ENCODE peak calls at places on chromosomes 2 and 18, in four cellular contexts. A is cardiac muscle cell, Z is HCT116, U is fibroblast of lung. R is an unnamed sample.
A peak's percentile ranks its signal among the peaks of the same experiment; 100 is the strongest.

GRCh38 chr2:20646446-20646845 is 4.5 kb downstream of the HS1BP3 start:
- DNase-seq in A (no peak), Z (no peak), U (no peak), R (peak; percentile 44)

GRCh38 chr2:171432969-171433762 is 624 bp downstream of the METTL8 start:
- DNase-seq in A (peak; percentile 34), Z (peak; percentile 63), U (peak; percentile 35), R (peak; percentile 20)

GRCh38 chr2:233919938-233920337 is 2.8 kb downstream of the TRPM8 start:
- DNase-seq in A (no peak), Z (no peak), U (peak; percentile 12), R (no peak)

GRCh38 chr2:45578056-45578843 is 32.8 kb downstream of the SRBD1 start:
- DNase-seq in A (peak; percentile 21), Z (no peak), U (peak; percentile 72), R (no peak)

GRCh38 chr2:88471083-88471942 is 18.8 kb upstream of the FOXI3 start:
- DNase-seq in A (no peak), Z (no peak), U (no peak), R (no peak)

GRCh38 chr2:203453858-203454451 is 81.1 kb downstream of the RAPH1 start:
- DNase-seq in A (peak; percentile 55), Z (peak; percentile 45), U (peak; percentile 77), R (no peak)

GRCh38 chr2:29012211-29012681 is 31.1 kb downstream of the TOGARAM2 start:
- DNase-seq in A (peak; percentile 20), Z (no peak), U (peak; percentile 58), R (peak; percentile 98)

GRCh38 chr2:190277234-190278112 is 42.2 kb downstream of the HIBCH start:
- DNase-seq in A (peak; percentile 33), Z (peak; percentile 56), U (peak; percentile 65), R (no peak)

GRCh38 chr18:9400197-9400596 is 65.6 kb downstream of the TWSG1 start:
- DNase-seq in A (no peak), Z (no peak), U (no peak), R (no peak)

GRCh38 chr18:33612632-33613031 is 34.6 kb downstream of the ASXL3 start:
- DNase-seq in A (no peak), Z (no peak), U (no peak), R (no peak)

GRCh38 chr2:210230518-210230917 is 5.3 kb upstream of the ACADL start:
- DNase-seq in A (no peak), Z (no peak), U (no peak), R (no peak)

GRCh38 chr18:79397288-79397829 is 1.6 kb downstream of the NFATC1 start:
- DNase-seq in A (no peak), Z (no peak), U (no peak), R (peak; percentile 35)

GRCh38 chr2:32479224-32479623 is 122.4 kb downstream of the BIRC6 start:
- DNase-seq in A (no peak), Z (no peak), U (peak; percentile 25), R (no peak)

GRCh38 chr2:226797289-226797988 is 2.2 kb downstream of the IRS1 start:
- DNase-seq in A (no peak), Z (no peak), U (peak; percentile 78), R (peak; percentile 53)

GRCh38 chr2:233389601-233390125 is 35.4 kb downstream of the DGKD start:
- DNase-seq in A (no peak), Z (no peak), U (no peak), R (no peak)

GRCh38 chr2:172253190-172254052 is 150.7 kb upstream of the DLX2 start:
- DNase-seq in A (no peak), Z (peak; percentile 100), U (peak; percentile 100), R (peak; percentile 52)

GRCh38 chr2:71564790-71565189 is 111.4 kb downstream of the DYSF start:
- DNase-seq in A (no peak), Z (no peak), U (no peak), R (peak; percentile 12)

GRCh38 chr2:212665948-212666347 is 127.3 kb upstream of the ERBB4 start:
- DNase-seq in A (no peak), Z (no peak), U (no peak), R (no peak)

GRCh38 chr2:118738524-118739308 is 108.7 kb downstream of the EN1 start:
- DNase-seq in A (no peak), Z (peak; percentile 71), U (peak; percentile 97), R (no peak)

GRCh38 chr2:111656436-111656835 is 227.6 kb downstream of the ANAPC1 start:
- DNase-seq in A (no peak), Z (no peak), U (no peak), R (no peak)

GRCh38 chr2:179454443-179455218 is 190.0 kb upstream of the SESTD1 start:
- DNase-seq in A (no peak), Z (no peak), U (peak; percentile 94), R (no peak)

GRCh38 chr2:240131296-240131695 is 4.8 kb downstream of the COPS9 start:
- DNase-seq in A (no peak), Z (no peak), U (no peak), R (no peak)

GRCh38 chr2:45178359-45178758 is 169.1 kb upstream of the SIX2 start:
- DNase-seq in A (no peak), Z (no peak), U (no peak), R (no peak)

GRCh38 chr18:75582406-75582821 is 154.9 kb upstream of the SMIM21 start:
- DNase-seq in A (no peak), Z (no peak), U (peak; percentile 56), R (no peak)

GRCh38 chr2:120269076-120269744 is 16.6 kb downstream of the RALB start:
- DNase-seq in A (no peak), Z (no peak), U (no peak), R (no peak)

GRCh38 chr2:241132549-241133435 is 16.5 kb downstream of the PASK start:
- DNase-seq in A (no peak), Z (no peak), U (no peak), R (no peak)

GRCh38 chr2:42712934-42713333 is 51.0 kb downstream of the OXER1 start:
- DNase-seq in A (peak; percentile 36), Z (no peak), U (no peak), R (no peak)

GRCh38 chr2:2569306-2569705 is 238.2 kb upstream of the MYT1L start:
- DNase-seq in A (no peak), Z (no peak), U (no peak), R (peak; percentile 24)

GRCh38 chr2:400988-401679 is 113.2 kb upstream of the ALKAL2 start:
- DNase-seq in A (no peak), Z (no peak), U (no peak), R (no peak)

GRCh38 chr2:33435518-33435917 is 40.9 kb upstream of the RASGRP3 start:
- DNase-seq in A (no peak), Z (no peak), U (no peak), R (no peak)

GRCh38 chr18:50986360-50987087 is 18.7 kb downstream of the ELAC1 start:
- DNase-seq in A (no peak), Z (no peak), U (no peak), R (no peak)

GRCh38 chr2:12965540-12966269 is 249.0 kb downstream of the TRIB2 start:
- DNase-seq in A (no peak), Z (no peak), U (peak; percentile 72), R (no peak)

GRCh38 chr2:186503827-186504606 is 18.0 kb downstream of the ZC3H15 start:
- DNase-seq in A (peak; percentile 33), Z (no peak), U (peak; percentile 63), R (no peak)

GRCh38 chr2:104502904-104503303 is 351.0 kb upstream of the POU3F3 start:
- DNase-seq in A (no peak), Z (no peak), U (no peak), R (no peak)

GRCh38 chr18:54116541-54117257 is 107.8 kb downstream of the MBD2 start:
- DNase-seq in A (peak; percentile 49), Z (no peak), U (no peak), R (no peak)

GRCh38 chr2:238397381-238397780 is 29.3 kb upstream of the ASB1 start:
- DNase-seq in A (no peak), Z (no peak), U (no peak), R (no peak)

DNA sequence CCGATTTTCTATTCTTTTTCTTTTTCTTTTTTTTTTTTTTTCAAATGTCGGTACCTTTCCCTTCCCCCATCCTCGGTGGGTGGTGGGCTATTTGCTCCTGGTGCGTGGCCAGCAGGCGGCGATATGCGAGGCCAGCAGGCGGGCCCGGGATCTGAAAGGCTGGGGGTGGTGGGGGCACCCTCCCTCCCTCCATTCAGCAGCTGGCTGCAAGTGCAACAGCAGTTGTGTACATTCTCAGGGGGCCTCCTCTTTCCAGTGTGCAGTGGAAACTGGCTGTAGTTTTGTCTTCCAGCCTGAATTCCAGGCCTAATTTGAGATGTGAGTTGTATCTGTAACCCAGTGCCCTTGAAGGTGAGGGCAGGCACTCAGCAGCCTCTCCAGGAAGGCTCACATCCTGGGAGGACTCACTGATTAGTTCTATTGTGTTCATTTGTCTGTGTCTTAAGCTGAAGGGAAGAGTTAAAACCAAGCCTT is 3.1 kb downstream of the MYCN start:
- DNase-seq in A (peak; percentile 82), Z (no peak), U (no peak), R (no peak)
- TF ChIP-seq CTCF in A (no peak), Z (peak; percentile 48), U (no peak), R (no peak)

DNA sequence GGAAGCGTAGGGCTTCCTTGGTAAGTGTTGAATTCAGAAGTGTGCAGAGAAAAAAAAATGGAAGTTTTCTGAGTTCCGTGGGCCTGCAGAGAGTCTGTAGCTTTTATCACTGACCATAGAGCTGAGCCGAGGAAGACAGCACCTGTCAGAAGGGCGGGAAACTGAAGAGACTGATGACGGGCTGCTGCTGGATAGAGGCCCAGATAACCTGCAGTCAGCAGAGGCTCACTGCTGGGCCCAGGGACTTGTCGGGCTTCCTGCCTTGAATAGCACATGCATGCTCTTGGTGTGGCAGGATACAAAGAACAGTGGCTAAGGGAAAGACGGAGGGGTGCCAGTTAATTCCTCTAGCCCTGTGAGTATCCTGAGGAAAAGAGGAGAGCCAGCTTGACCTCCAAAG is 166.4 kb downstream of the MGAT5 start:
- DNase-seq in A (peak; percentile 46), Z (no peak), U (no peak), R (no peak)
- H3K4me3 ChIP-seq in A (no peak overlapping the region), Z (no peak overlapping the region), U (no peak overlapping the region), R (no peak overlapping the region)

GRCh38 chr18:22524783-22525182 is 107.1 kb upstream of the CTAGE1 start:
- DNase-seq in A (no peak), Z (no peak), U (no peak), R (no peak)
- H3K4me1 ChIP-seq in A (no peaks in the 10 kb centered on the region), Z (no peaks in the 10 kb centered on the region), U (no peaks in the 10 kb centered on the region), R (no peaks in the 10 kb centered on the region)

DNA sequence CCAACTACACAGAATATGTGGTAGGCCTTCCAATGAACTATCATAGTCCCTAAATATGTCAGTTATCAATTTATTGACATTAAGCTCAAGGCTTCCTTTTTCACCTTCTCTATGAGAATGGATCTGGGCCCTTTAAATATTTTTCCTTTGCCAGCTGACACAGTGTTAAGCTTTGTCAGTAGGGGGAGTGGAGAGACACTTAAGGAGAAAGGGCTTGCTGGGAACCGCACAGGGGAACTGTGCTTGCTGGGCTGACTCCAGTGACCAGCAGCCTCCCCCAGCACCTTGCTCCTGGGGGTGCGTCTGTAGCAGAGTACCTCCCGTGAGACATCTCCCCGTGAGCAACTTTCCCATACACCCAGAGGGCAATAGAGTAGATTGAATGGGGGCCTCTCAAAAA is 6.5 kb upstream of the PTPN2 start:
- DNase-seq in A (no peak), Z (no peak), U (no peak), R (no peak)
- TF ChIP-seq CTCF in A (peak; percentile 33), Z (no peak), U (no peak), R (no peak)

R was measured in psoas muscle.